ENCODE peak calls at places on chromosomes 13 and 19, in five cellular contexts. J is body of pancreas; Y is stomach; G is naive thymus-derived CD4-positive, alpha-beta T cell; P is cardiac muscle cell. F is an unnamed sample. For H3K36me3, the result is how much of the 10 kb centered on the place peaks cover.

GRCh38 chr19:57357406-57357805 is 5.9 kb upstream of the TRAPPC2B start:
- DNase-seq in J (no peak), Y (no peak), G (no peak), P (no peak), F (no peak)

GRCh38 chr13:45403081-45403480 is 15.1 kb downstream of the SLC25A30 start:
- DNase-seq in J (no peak), Y (no peak), G (no peak), P (no peak), F (no peak)

GRCh38 chr19:40273469-40274360 is 11.4 kb downstream of the AKT2 start:
- DNase-seq in J (no peak), Y (no peak), G (no peak), P (no peak), F (no peak)

GRCh38 chr13:96104516-96104915 is 14.6 kb downstream of the HS6ST3 start:
- DNase-seq in J (no peak), Y (no peak), G (no peak), P (no peak), F (no peak)

GRCh38 chr19:10858204-10858828 is 10.1 kb downstream of the C19orf38 start:
- DNase-seq in J (no peak), Y (no peak), G (no peak), P (peak), F (no peak)

GRCh38 chr13:77345150-77345780 is 18.4 kb upstream of the MYCBP2 start:
- DNase-seq in J (no peak), Y (no peak), G (no peak), P (no peak), F (no peak)

GRCh38 chr19:12723383-12723642 is 419 bp downstream of the TNPO2 start:
- DNase-seq in J (no peak), Y (no peak), G (no peak), P (peak), F (no peak)

GRCh38 chr19:46481947-46482346 is 10.6 kb upstream of the PNMA8A start:
- DNase-seq in J (no peak), Y (no peak), G (no peak), P (no peak), F (no peak)

GRCh38 chr13:20465218-20465879 is 60.3 kb downstream of the CRYL1 start:
- DNase-seq in J (no peak), Y (no peak), G (no peak), P (no peak), F (no peak)

GRCh38 chr19:35719402-35720162 is 1.8 kb downstream of the KMT2B start:
- DNase-seq in J (no peak), Y (no peak), G (no peak), P (no peak), F (no peak)

GRCh38 chr13:22271963-22272362 is 601.1 kb downstream of the FGF9 start:
- DNase-seq in J (no peak), Y (no peak), G (no peak), P (no peak), F (no peak)

DNA sequence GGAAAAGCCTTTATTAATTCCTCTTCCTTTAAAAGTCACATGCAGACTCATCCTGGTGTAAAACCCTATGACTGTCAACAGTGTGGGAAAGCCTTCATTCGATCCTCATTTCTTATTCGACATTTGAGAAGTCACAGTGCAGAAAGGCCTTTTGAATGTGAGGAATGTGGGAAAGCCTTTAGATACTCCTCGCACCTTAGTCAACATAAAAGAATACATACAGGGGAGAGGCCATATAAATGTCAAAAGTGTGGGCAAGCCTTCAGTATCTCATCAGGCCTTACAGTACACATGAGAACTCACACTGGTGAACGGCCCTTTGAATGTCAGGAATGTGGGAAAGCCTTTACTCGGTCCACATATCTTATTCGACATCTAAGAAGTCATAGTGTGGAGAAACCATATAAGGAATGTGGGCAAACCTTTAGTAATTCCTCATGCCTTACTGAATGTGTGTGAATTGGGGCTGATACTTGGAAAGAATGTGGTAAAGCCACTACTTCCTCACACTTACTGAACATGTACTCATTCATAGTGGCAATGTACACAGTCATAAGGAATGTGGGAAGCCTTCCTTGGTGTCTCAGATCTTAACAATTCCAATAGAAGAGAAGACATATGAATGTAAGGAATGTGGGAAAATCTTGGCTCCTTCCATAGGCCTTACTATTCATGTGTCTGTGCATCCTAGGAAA is 18.8 kb downstream of the ZNF559 start:
- DNase-seq in J (no peak), Y (no peak), G (no peak), P (no peak), F (no peak)
- H3K4me3 ChIP-seq in J (no peak), Y (no peak), G (peak), P (no peak), F (no peak)

GRCh38 chr13:110346661-110347067 is 39.6 kb downstream of the COL4A2 start:
- DNase-seq in J (no peak), Y (no peak), G (no peak), P (no peak), F (no peak)
- H3K27ac ChIP-seq in J (no peak), Y (peak), G (no peak), P (no peak), F (no peak)

GRCh38 chr13:110681868-110682550 is 23.9 kb downstream of the CARS2 start:
- DNase-seq in J (no peak), Y (no peak), G (no peak), P (no peak), F (no peak)

GRCh38 chr13:110684388-110685056 is 21.4 kb downstream of the CARS2 start:
- DNase-seq in J (no peak), Y (no peak), G (no peak), P (no peak), F (no peak)

GRCh38 chr13:110682746-110683145 is 23.2 kb downstream of the CARS2 start:
- DNase-seq in J (no peak), Y (no peak), G (no peak), P (no peak), F (no peak)

GRCh38 chr13:110683921-110684320 is 22.0 kb downstream of the CARS2 start:
- DNase-seq in J (no peak), Y (no peak), G (no peak), P (no peak), F (no peak)

GRCh38 chr13:110683203-110683883 is 22.6 kb downstream of the CARS2 start:
- DNase-seq in J (peak), Y (no peak), G (peak), P (peak), F (no peak)
- H3K36me3 ChIP-seq in J (under half), Y (half or more), G (under half), P (under half), F (half or more)

GRCh38 chr19:29001006-29001921 is 211.7 kb downstream of the UQCRFS1 start:
- DNase-seq in J (no peak), Y (no peak), G (no peak), P (no peak), F (no peak)
- H3K4me3 ChIP-seq in J (no peak), Y (no peak), G (no peak), P (no peak), F (no peak)

GRCh38 chr19:34274827-34275625 is 20.7 kb downstream of the GARRE1 start:
- DNase-seq in J (no peak), Y (no peak), G (no peak), P (no peak), F (no peak)

GRCh38 chr19:34277244-34277643 is 22.9 kb downstream of the GARRE1 start:
- DNase-seq in J (no peak), Y (no peak), G (no peak), P (no peak), F (no peak)

GRCh38 chr19:34278783-34279182 is 24.4 kb downstream of the GARRE1 start:
- DNase-seq in J (no peak), Y (no peak), G (no peak), P (no peak), F (no peak)

GRCh38 chr19:34275705-34276104 is 21.4 kb downstream of the GARRE1 start:
- DNase-seq in J (no peak), Y (no peak), G (no peak), P (no peak), F (no peak)

DNA sequence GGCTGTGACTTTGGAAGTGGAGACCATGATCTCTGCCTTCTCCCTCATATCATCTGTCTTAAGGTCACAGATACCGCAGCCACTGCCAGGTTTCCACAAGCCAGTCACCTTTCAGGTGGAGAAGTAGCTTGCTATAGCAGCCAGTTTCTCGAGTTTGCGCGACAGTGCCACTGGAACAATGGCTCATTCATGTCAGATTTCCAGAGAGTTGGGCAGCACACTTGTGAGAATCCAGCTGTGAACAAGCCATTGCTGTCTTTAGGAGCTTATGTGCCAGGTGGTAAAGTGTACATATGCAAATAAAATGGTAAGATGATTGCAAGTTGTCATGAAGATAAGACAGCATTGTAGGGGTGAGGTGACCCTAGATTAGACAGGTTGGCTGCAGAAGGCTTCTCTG is 22.3 kb downstream of the GARRE1 start:
- DNase-seq in J (peak), Y (no peak), G (no peak), P (no peak), F (no peak)
- H3K27ac ChIP-seq in J (peak), Y (no peak), G (peak), P (peak), F (no peak)

DNA sequence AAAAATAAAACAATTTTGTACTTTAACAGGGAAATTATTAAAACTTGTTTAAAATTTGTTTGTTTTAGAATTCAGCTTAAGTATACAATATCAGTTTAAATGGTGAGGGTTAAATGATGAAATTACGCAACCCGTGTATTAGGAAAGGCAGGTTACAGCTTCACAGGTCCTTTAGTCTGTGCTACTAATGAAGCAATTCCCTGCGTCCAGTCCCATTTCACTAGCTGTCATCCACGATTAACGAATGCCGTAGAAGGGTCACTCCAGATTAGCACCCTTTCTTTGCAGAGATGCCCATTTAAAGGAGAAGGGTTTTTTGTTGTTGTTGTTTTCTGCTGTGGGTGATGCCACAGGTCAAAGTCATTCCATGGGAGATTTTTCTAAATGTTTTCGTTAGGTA is 457.6 kb upstream of the SLC10A2 start:
- DNase-seq in J (no peak), Y (no peak), G (no peak), P (no peak), F (no peak)
- H3K36me3 ChIP-seq in J (under half), Y (under half), G (under half), P (under half), F (under half)

GRCh38 chr19:3138268-3138667 is 2.4 kb downstream of the GNA15 start:
- DNase-seq in J (no peak), Y (no peak), G (no peak), P (no peak), F (no peak)
- H3K4me3 ChIP-seq in J (no peak), Y (no peak), G (no peak), P (no peak), F (no peak)

F was measured in WERI-Rb-1.